ENCODE peak calls at places on chromosomes 2 and 18, in nine cellular contexts. K is NCI-H82; L is stimulated activated naive CD8-positive, alpha-beta T cell treated with anti-CD3 and anti-CD28 coated beads, Interleukin-15, amount 100 ng/mL, for 72 hours; Y is stimulated activated CD4-positive, alpha-beta T cell treated with anti-CD3 and anti-CD28 coated beads, Interleukin-15, amount 100 ng/mL, for 1 hour; P is AG04450; N is psoas muscle; S is H7; C is effector memory CD4-positive, alpha-beta T cell; V is uterus. B is an unnamed sample.

GRCh38 chr2:217834057-217834620 is 168.7 kb downstream of the TNS1 start:
- DNase-seq in V (no peak), C (no peak), K (no peak), P (no peak), S (no peak), Y (no peak), L (no peak), N (peak), B (no peak)

GRCh38 chr2:140695163-140695562 is 1435.7 kb downstream of the LRP1B start:
- DNase-seq in C (no peak), K (peak), L (no peak), N (no peak), S (no peak), Y (no peak), P (peak), V (no peak), B (no peak)

GRCh38 chr2:10783421-10783820 is 29.2 kb downstream of the PDIA6 start:
- DNase-seq in P (no peak), V (no peak), L (no peak), Y (no peak), S (no peak), C (no peak), K (no peak), N (no peak), B (no peak)

GRCh38 chr2:57890462-57890861 is 156.1 kb upstream of the VRK2 start:
- DNase-seq in N (no peak), Y (no peak), K (no peak), V (no peak), P (no peak), S (no peak), C (no peak), L (no peak), B (no peak)

GRCh38 chr2:30048636-30049175 is 98.1 kb upstream of the YPEL5 start:
- DNase-seq in C (no peak), S (no peak), K (no peak), L (no peak), Y (no peak), N (no peak), V (no peak), P (no peak), B (no peak)

GRCh38 chr2:135076556-135076955 is 24.5 kb downstream of the RAB3GAP1 start:
- DNase-seq in K (no peak), Y (no peak), C (no peak), L (no peak), V (no peak), P (no peak), S (no peak), N (no peak), B (no peak)

GRCh38 chr2:217316743-217317142 is 456.9 kb upstream of the TNP1 start:
- DNase-seq in S (no peak), Y (no peak), C (no peak), P (no peak), L (no peak), K (no peak), V (no peak), N (no peak), B (no peak)

GRCh38 chr18:54843302-54843701 is 15.0 kb downstream of the RAB27B start:
- DNase-seq in V (no peak), L (no peak), P (no peak), K (no peak), N (no peak), S (no peak), C (no peak), Y (no peak), B (no peak)

GRCh38 chr2:166609183-166609959 is 115.3 kb upstream of the SCN7A start:
- DNase-seq in Y (no peak), S (peak), L (no peak), C (no peak), N (no peak), V (no peak), K (peak), P (no peak), B (no peak)

GRCh38 chr2:190765386-190766173 is 115.0 kb upstream of the GLS start:
- DNase-seq in L (no peak), K (no peak), Y (no peak), V (no peak), C (no peak), P (peak), S (no peak), N (no peak), B (no peak)

GRCh38 chr2:131105950-131106801 is 1.0 kb downstream of the PLEKHB2 start:
- DNase-seq in V (no peak), Y (no peak), S (peak), C (no peak), P (no peak), L (no peak), K (peak), N (peak), B (no peak)

GRCh38 chr18:77000527-77000926 is 132.1 kb downstream of the MBP start:
- DNase-seq in L (peak), P (no peak), N (peak), K (peak), Y (no peak), V (peak), C (peak), S (peak), B (peak)

GRCh38 chr2:165110394-165110793 is 93.5 kb downstream of the SCN3A start:
- DNase-seq in N (no peak), P (no peak), L (no peak), V (no peak), S (no peak), Y (no peak), C (no peak), K (no peak), B (no peak)

GRCh38 chr2:143762176-143762928 is 633.1 kb downstream of the ARHGAP15 start:
- DNase-seq in V (no peak), Y (no peak), P (no peak), K (no peak), N (no peak), S (peak), C (no peak), L (no peak), B (no peak)

GRCh38 chr2:165874445-165875039 is 79.0 kb downstream of the TTC21B start:
- DNase-seq in S (peak), Y (no peak), N (no peak), C (no peak), L (no peak), V (no peak), P (peak), K (peak), B (no peak)

GRCh38 chr2:9867876-9868275 is 24.6 kb downstream of the TAF1B start:
- DNase-seq in K (no peak), Y (no peak), L (no peak), S (no peak), C (no peak), V (no peak), N (no peak), P (no peak), B (no peak)

GRCh38 chr18:29616885-29617284 is 1425.7 kb downstream of the DSC3 start:
- DNase-seq in K (no peak), L (no peak), N (no peak), V (no peak), C (no peak), S (no peak), P (no peak), Y (no peak), B (no peak)

GRCh38 chr2:236546561-236546961 is 23.1 kb upstream of the ACKR3 start:
- DNase-seq in Y (no peak), L (peak), V (no peak), K (no peak), N (no peak), P (no peak), S (no peak), C (no peak), B (no peak)

GRCh38 chr18:45626330-45627203 is 11.3 kb downstream of the SLC14A2 start:
- DNase-seq in K (no peak), C (no peak), V (no peak), P (no peak), L (no peak), S (peak), N (no peak), Y (no peak), B (no peak)

B was measured in frontal cortex.